ENCODE peak calls at places on chromosome 1, in four cellular contexts. One of them, this sample, is unnamed.

GRCh38 chr1:27864264-27864895 is 8.0 kb upstream of the THEMIS2 start:
- DNase-seq in K562: no peak
- DNase-seq in HEK293T: no peak
- DNase-seq in HepG2: no peak
- DNase-seq in this sample: no peak

GRCh38 chr1:107879927-107880326 is 85.1 kb downstream of the VAV3 start:
- DNase-seq in HEK293T: no peak
- DNase-seq in K562: no peak
- DNase-seq in HepG2: no peak
- DNase-seq in this sample: no peak

GRCh38 chr1:10941891-10942541 is 70.4 kb upstream of the TARDBP start:
- DNase-seq in K562: peak; percentile 92
- DNase-seq in HepG2: no peak
- DNase-seq in HEK293T: peak; percentile 87
- DNase-seq in this sample: peak; percentile 86

GRCh38 chr1:29798699-29799566 is 562.6 kb downstream of the PTPRU start:
- DNase-seq in K562: no peak
- DNase-seq in HepG2: no peak
- DNase-seq in HEK293T: no peak
- DNase-seq in this sample: no peak

GRCh38 chr1:213738658-213739057 is 249.1 kb upstream of the PROX1 start:
- DNase-seq in K562: no peak
- DNase-seq in HepG2: no peak
- DNase-seq in HEK293T: no peak
- DNase-seq in this sample: no peak

GRCh38 chr1:109312246-109312645 is 5.4 kb upstream of the MYBPHL start:
- DNase-seq in K562: no peak
- DNase-seq in HepG2: no peak
- DNase-seq in HEK293T: no peak
- DNase-seq in this sample: no peak

GRCh38 chr1:206518743-206519142 is 11.4 kb downstream of the RASSF5 start:
- DNase-seq in K562: no peak
- DNase-seq in HepG2: no peak
- DNase-seq in HEK293T: no peak
- DNase-seq in this sample: no peak

GRCh38 chr1:227225715-227226346 is 92.5 kb downstream of the CDC42BPA start:
- DNase-seq in K562: no peak
- DNase-seq in HepG2: no peak
- DNase-seq in HEK293T: no peak
- DNase-seq in this sample: no peak

DNA sequence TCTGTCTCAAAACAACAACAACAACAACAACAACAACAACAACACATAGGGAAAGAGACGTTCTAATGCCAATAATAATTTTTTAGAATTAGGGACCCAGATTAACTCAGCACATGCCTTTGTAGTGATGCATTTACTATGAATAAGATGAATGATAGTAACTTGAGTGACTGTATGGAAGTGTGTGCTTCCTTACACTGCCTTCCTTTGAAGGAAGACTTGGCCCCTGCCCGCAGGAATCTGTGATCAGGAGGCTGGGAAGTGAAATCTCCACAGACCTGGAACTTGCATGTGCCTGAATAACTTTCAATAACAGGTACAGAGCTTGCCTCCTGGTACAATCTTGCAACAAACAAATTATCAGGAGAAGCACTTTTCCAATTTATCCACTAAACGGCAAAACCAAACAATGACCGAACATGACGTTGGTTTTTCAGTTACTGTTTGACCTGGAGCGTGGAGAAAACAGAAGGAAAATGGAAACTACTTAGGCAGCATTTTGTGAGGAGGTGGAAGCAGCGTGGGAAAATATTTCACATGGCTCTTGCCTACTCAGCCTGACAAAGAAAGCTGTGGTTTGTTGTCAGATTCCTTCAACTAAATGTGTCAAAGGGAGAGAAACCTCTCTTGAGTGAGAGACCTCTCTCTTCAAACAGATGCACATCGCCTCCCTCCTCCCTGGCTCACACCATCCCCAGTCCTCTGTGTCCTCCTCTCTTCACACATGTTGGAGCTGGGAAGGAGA is 10.1 kb upstream of the ABCA4 start:
- DNase-seq in HEK293T: no peak
- DNase-seq in HepG2: no peak
- DNase-seq in K562: no peak
- DNase-seq in this sample: no peak
- TF ChIP-seq ELF4 in HEK293T: no peak
- TF ChIP-seq ELF4 in HepG2: no peak
- TF ChIP-seq ELF4 in K562: no peak
- TF ChIP-seq ELF4 in this sample: no peak

DNA sequence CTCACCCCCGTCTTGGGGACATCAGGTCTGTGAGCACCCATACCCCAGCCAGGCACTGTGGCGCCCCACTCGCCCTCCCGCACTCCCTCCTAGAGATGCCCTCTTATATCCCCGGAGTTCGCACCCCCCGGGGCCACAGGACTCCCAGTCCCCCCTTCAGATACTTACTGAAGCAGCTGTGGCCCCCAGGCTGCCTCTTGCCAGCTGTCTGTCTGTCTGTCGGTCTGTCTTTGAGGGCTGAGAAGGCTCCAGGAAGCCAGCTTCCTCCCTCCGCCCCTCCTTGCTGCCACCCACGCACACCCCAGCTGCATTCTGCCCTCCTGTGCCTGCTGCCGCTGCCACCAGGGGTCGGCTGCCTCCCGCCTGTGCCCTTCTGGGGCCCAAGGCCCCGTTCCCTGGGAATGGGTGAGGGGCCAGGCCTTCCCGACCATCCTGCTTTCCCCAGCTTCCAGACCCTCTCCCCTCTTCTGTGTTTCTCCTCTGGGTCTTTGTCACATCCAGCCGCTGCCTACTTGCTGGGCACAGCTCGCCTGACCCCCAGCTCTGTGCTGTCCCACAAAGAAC is at the start of gene PTPN7:
- DNase-seq in HEK293T: no peak
- DNase-seq in HepG2: no peak
- DNase-seq in K562: peak; percentile 67
- DNase-seq in this sample: no peak
- TF ChIP-seq ELF4 in HEK293T: no peak
- TF ChIP-seq ELF4 in HepG2: no peak
- TF ChIP-seq ELF4 in K562: peak; percentile 50
- TF ChIP-seq ELF4 in this sample: no peak

DNA sequence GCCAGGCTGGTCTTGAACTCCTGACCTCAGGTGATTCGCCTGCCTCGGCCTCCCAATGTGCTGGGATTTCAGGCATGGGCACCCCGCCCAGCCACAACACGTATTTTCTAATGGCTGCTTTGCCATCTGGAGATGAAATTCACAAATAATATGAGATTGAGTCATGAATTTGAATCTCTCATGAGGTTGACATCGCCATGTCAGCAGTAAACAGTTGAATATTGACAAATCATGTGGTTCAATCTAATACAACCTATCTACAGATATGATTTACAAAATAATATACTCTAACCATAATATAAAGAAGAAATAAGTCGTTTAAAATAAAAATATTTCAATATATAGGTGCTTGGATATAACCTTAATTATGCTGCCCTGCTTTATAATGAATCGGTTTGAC is 42.1 kb downstream of the MYOM3 start:
- DNase-seq in K562: no peak
- DNase-seq in HEK293T: no peak
- DNase-seq in HepG2: no peak
- DNase-seq in this sample: no peak
- TF ChIP-seq ELF4 in K562: no peak
- TF ChIP-seq ELF4 in HEK293T: no peak
- TF ChIP-seq ELF4 in HepG2: no peak
- TF ChIP-seq ELF4 in this sample: no peak

GRCh38 chr1:44637590-44638411 is 36.5 kb downstream of the TMEM53 start:
- DNase-seq in K562: peak; percentile 97
- DNase-seq in HEK293T: no peak
- DNase-seq in HepG2: no peak
- DNase-seq in this sample: no peak
- TF ChIP-seq ELF4 in K562: no peak
- TF ChIP-seq ELF4 in HEK293T: no peak
- TF ChIP-seq ELF4 in HepG2: no peak
- TF ChIP-seq ELF4 in this sample: no peak

GRCh38 chr1:18108313-18109057 is 887 bp downstream of the IGSF21 start:
- DNase-seq in K562: no peak
- DNase-seq in HepG2: no peak
- DNase-seq in HEK293T: no peak
- DNase-seq in this sample: no peak
- TF ChIP-seq ELF4 in K562: no peak
- TF ChIP-seq ELF4 in HepG2: no peak
- TF ChIP-seq ELF4 in HEK293T: no peak
- TF ChIP-seq ELF4 in this sample: no peak

GRCh38 chr1:84611091-84611490 is 36.9 kb upstream of the CTBS start:
- DNase-seq in HepG2: no peak
- DNase-seq in HEK293T: no peak
- DNase-seq in K562: no peak
- DNase-seq in this sample: no peak

GRCh38 chr1:84603941-84604830 is 29.9 kb upstream of the CTBS start:
- DNase-seq in HEK293T: peak; percentile 71
- DNase-seq in K562: peak; percentile 32
- DNase-seq in HepG2: peak; percentile 85
- DNase-seq in this sample: peak; percentile 47

GRCh38 chr1:84605157-84605556 is 30.9 kb upstream of the CTBS start:
- DNase-seq in HEK293T: no peak
- DNase-seq in HepG2: no peak
- DNase-seq in K562: no peak
- DNase-seq in this sample: no peak

GRCh38 chr1:84603223-84603622 is 29.0 kb upstream of the CTBS start:
- DNase-seq in HepG2: no peak
- DNase-seq in K562: no peak
- DNase-seq in HEK293T: no peak
- DNase-seq in this sample: no peak

GRCh38 chr1:84606977-84607376 is 32.7 kb upstream of the CTBS start:
- DNase-seq in HEK293T: no peak
- DNase-seq in HepG2: no peak
- DNase-seq in K562: no peak
- DNase-seq in this sample: no peak
- TF ChIP-seq ELF4 in HEK293T: no peak
- TF ChIP-seq ELF4 in HepG2: no peak
- TF ChIP-seq ELF4 in K562: no peak
- TF ChIP-seq ELF4 in this sample: no peak

GRCh38 chr1:178209935-178210334 is 116.0 kb downstream of the RASAL2 start:
- DNase-seq in HepG2: no peak
- DNase-seq in K562: no peak
- DNase-seq in HEK293T: no peak
- DNase-seq in this sample: no peak
- TF ChIP-seq ELF4 in HepG2: no peak
- TF ChIP-seq ELF4 in K562: no peak
- TF ChIP-seq ELF4 in HEK293T: no peak
- TF ChIP-seq ELF4 in this sample: no peak

GRCh38 chr1:35476099-35476674 is 81.0 kb downstream of the KIAA0319L start:
- DNase-seq in K562: no peak
- DNase-seq in HepG2: no peak
- DNase-seq in HEK293T: no peak
- DNase-seq in this sample: no peak
- TF ChIP-seq ELF4 in K562: no peak
- TF ChIP-seq ELF4 in HepG2: no peak
- TF ChIP-seq ELF4 in HEK293T: no peak
- TF ChIP-seq ELF4 in this sample: no peak

DNA sequence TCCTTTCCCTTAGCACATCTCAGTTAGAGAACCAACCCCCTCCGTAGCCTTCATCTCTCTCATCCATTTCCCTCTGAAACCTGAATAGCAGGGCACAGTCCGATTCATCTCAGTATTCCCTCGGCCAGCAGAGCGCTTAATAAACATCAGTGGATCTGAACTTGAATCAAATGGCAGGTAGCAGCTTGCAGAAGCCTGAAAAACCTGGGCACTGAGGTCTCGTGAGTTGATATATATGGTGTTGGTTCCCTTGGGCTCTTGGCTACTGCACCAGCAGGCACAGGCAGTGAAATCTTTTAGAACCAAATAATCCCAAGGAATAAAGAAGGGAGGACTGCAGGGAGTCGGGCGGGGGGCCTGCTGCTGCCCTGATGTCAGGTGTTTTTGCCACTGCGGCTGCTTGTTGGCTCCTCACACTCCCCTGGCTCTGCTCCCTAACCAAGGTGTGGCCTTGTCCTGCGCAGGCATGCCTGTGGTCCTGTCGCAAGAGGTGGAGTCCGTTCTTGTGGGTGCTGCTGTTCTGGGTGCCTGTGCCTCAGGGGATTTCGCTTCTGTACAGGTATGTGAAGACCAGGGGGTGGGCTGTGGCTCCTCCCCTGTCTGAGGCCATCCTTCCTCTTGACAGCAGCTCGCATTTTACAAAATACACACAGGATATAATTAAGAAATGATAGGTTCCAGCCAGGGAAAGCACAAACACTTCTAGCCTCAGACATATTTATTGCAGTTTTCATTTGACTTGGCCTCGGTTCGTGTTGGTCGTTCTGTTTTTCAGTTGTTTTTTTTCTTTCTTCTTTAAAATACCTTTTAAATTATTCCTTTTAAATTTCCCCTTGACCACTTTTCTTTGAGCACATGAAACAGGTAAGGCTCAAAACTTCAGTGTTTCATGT is 140.9 kb upstream of the HOOK1 start:
- DNase-seq in HEK293T: no peak
- DNase-seq in HepG2: no peak
- DNase-seq in K562: no peak
- DNase-seq in this sample: no peak
- TF ChIP-seq ELF4 in HEK293T: no peak
- TF ChIP-seq ELF4 in HepG2: no peak
- TF ChIP-seq ELF4 in K562: no peak
- TF ChIP-seq ELF4 in this sample: no peak

GRCh38 chr1:47590523-47591225 is 152.8 kb downstream of the FOXD2 start:
- DNase-seq in HEK293T: peak; percentile 4
- DNase-seq in HepG2: no peak
- DNase-seq in K562: no peak
- DNase-seq in this sample: no peak
- TF ChIP-seq ELF4 in HEK293T: no peak
- TF ChIP-seq ELF4 in HepG2: no peak
- TF ChIP-seq ELF4 in K562: no peak
- TF ChIP-seq ELF4 in this sample: no peak

This sample was measured in WTC11.